ENCODE peak calls at places on chromosomes 7 and 10, in six cellular contexts. Q is mesenchymal stem cell, Z is IMR-90, D is H1, G is trophoblast cell, X is H9. R is an unnamed sample.

GRCh38 chr10:89643812-89644690 is 991 bp downstream of the PANK1 start:
- DNase-seq in Q (peak), Z (peak), D (peak), G (peak), X (peak), R (peak)

GRCh38 chr10:1187855-1188555 is 131.8 kb downstream of the WDR37 start:
- DNase-seq in Q (no peak), Z (no peak), D (no peak), G (no peak), X (no peak), R (no peak)

GRCh38 chr10:47022311-47023131 is 111.3 kb downstream of the PTPN20 start:
- DNase-seq in Q (no peak), Z (no peak), D (no peak), G (no peak), X (no peak), R (no peak)

GRCh38 chr10:71999360-72000072 is 35.3 kb downstream of the CHST3 start:
- DNase-seq in Q (peak), Z (peak), D (no peak), G (no peak), X (no peak), R (no peak)

GRCh38 chr7:88546808-88547207 is 212.7 kb upstream of the ZNF804B start:
- DNase-seq in Q (no peak), Z (no peak), D (peak), G (peak), X (peak), R (no peak)

GRCh38 chr10:48476279-48476982 is 128.4 kb downstream of the ARHGAP22 start:
- DNase-seq in Q (no peak), Z (no peak), D (no peak), G (no peak), X (peak), R (no peak)

GRCh38 chr10:11392776-11393175 is 218.7 kb downstream of the USP6NL start:
- DNase-seq in Q (no peak), Z (no peak), D (no peak), G (no peak), X (no peak), R (no peak)

GRCh38 chr7:15461576-15461975 is 100.2 kb downstream of the AGMO start:
- DNase-seq in Q (peak), Z (peak), D (no peak), G (no peak), X (no peak), R (no peak)

GRCh38 chr7:47170516-47170915 is 411.4 kb downstream of the TNS3 start:
- DNase-seq in Q (no peak), Z (peak), D (no peak), G (peak), X (no peak), R (no peak)

GRCh38 chr10:100655760-100656421 is 89.5 kb upstream of the PAX2 start:
- DNase-seq in Q (no peak), Z (no peak), D (no peak), G (no peak), X (no peak), R (no peak)

GRCh38 chr10:58477902-58478301 is 34.8 kb upstream of the BICC1 start:
- DNase-seq in Q (no peak), Z (peak), D (no peak), G (no peak), X (no peak), R (no peak)

GRCh38 chr10:17356820-17357219 is 97.6 kb downstream of the ST8SIA6 start:
- DNase-seq in Q (no peak), Z (no peak), D (no peak), G (no peak), X (no peak), R (no peak)

GRCh38 chr10:71397340-71398212 is 856 bp downstream of the CDH23 start:
- DNase-seq in Q (no peak), Z (no peak), D (no peak), G (no peak), X (no peak), R (peak)

GRCh38 chr10:124983321-124983720 is 41.4 kb downstream of the ZRANB1 start:
- DNase-seq in Q (no peak), Z (no peak), D (no peak), G (peak), X (no peak), R (no peak)

GRCh38 chr7:102115931-102116330 is 170.7 kb upstream of the SH2B2 start:
- DNase-seq in Q (no peak), Z (no peak), D (no peak), G (no peak), X (no peak), R (no peak)
- H4K91ac ChIP-seq in Q (no peak), Z (no peak), D (no peak), G (no peak), X (no peak), R (no peak)

GRCh38 chr7:151392002-151392401 is 17.8 kb downstream of the WDR86 start:
- DNase-seq in Q (no peak), Z (no peak), D (no peak), G (no peak), X (no peak), R (no peak)
- H4K91ac ChIP-seq in Q (no peak), Z (no peak), D (no peak), G (no peak), X (no peak), R (no peak)

DNA sequence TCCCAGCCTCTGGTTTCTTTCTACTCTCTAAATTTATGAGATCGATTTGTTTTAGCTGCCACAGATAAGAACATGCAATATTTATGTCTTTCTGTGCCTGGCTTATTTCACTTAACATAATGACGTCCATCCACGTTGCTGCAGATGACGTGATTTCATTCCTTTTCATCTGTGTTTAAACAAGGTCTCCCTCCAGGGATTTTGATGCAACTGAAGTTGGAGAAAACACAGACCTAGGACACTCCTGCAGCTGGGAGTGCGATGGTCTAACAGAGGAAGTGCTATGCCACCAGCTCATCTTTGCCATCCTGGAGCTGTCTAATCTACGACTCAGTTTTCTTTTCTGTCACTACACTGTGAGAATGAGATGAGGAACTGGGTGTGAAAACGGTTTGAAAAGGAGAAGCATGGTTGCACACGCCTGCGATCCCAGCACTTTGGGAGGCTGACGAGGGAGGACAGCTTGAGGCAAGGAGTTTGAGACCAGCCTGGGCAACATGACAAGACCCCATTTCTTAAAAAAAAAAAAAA is 1.5 kb upstream of the KCTD7 start:
- DNase-seq in Q (peak), Z (peak), D (no peak), G (peak), X (no peak), R (no peak)
- H4K91ac ChIP-seq in Q (no peak), Z (peak), D (no peak), G (no peak), X (no peak), R (no peak)

GRCh38 chr10:77520290-77520689 is 117.3 kb downstream of the KCNMA1 start:
- DNase-seq in Q (no peak), Z (no peak), D (no peak), G (no peak), X (no peak), R (no peak)
- H4K91ac ChIP-seq in Q (no peak), Z (no peak), D (no peak), G (no peak), X (no peak), R (no peak)

DNA sequence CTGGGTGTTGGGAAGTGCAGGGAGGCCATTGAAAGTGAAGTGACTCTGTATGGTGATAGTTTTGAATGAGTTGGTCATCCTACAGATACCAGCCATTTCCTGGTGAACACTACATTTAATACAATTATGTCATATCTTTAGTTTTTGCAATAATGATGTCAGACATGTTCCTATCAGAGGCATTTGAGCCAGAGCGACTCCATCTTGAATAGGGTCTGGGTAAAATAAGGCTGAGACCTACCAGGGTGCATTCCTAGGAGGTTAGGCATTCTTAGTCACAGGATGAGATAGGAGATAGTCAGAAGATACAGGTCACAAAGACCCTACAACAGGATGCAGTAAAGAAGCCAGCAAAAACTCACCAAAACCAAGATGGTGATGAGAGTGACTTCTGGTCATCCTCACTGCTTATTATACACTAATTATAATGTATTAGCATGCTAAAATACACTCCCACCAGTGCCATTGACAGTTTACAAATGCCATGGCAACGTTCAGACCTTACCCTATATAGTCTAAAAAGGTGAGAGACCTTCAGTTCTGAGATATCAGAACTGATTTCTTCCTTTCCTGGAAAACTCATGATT is 28.2 kb downstream of the ADK start:
- DNase-seq in Q (no peak), Z (peak), D (no peak), G (peak), X (no peak), R (no peak)
- H4K91ac ChIP-seq in Q (no peak), Z (no peak), D (no peak), G (no peak), X (no peak), R (no peak)

R was measured in neuronal stem cell.